ENCODE peak calls at places on chromosomes 3 and 15, in nine cellular contexts. F, G, W, I, N, L, K, A and Q are unnamed samples.

GRCh38 chr15:57752426-57752825 is 45.9 kb downstream of the POLR2M start:
- DNase-seq in F (no peak), G (no peak), W (peak; percentile 8), I (no peak), N (no peak), L (no peak), K (peak; percentile 88), A (no peak), Q (peak; percentile 60)

GRCh38 chr15:38271895-38272294 is 19.3 kb downstream of the SPRED1 start:
- DNase-seq in F (no peak), G (no peak), W (no peak), I (no peak), N (no peak), L (no peak), K (no peak), A (no peak), Q (no peak)

GRCh38 chr3:74756586-74756985 is 142.1 kb upstream of the CNTN3 start:
- DNase-seq in F (no peak), G (no peak), W (no peak), I (no peak), N (no peak), L (no peak), K (no peak), A (no peak), Q (no peak)

GRCh38 chr3:166734734-166735133 is 645.4 kb downstream of the ZBBX start:
- DNase-seq in F (no peak), G (no peak), W (no peak), I (no peak), N (no peak), L (no peak), K (no peak), A (no peak), Q (no peak)

GRCh38 chr3:10365791-10366190 is 44.9 kb upstream of the SEC13 start:
- DNase-seq in F (no peak), G (no peak), W (no peak), I (no peak), N (no peak), L (no peak), K (no peak), A (no peak), Q (no peak)

GRCh38 chr15:57272770-57273357 is 103.4 kb upstream of the CGNL1 start:
- DNase-seq in F (no peak), G (no peak), W (no peak), I (no peak), N (no peak), L (no peak), K (no peak), A (no peak), Q (no peak)

GRCh38 chr15:77859491-77860060 is 217.9 kb downstream of the TBC1D2B start:
- DNase-seq in F (no peak), G (no peak), W (no peak), I (no peak), N (peak; percentile 86), L (no peak), K (peak; percentile 39), A (no peak), Q (no peak)

GRCh38 chr3:147939425-147940196 is 530.4 kb downstream of the ZIC1 start:
- DNase-seq in F (no peak), G (no peak), W (no peak), I (no peak), N (no peak), L (no peak), K (no peak), A (no peak), Q (no peak)

DNA sequence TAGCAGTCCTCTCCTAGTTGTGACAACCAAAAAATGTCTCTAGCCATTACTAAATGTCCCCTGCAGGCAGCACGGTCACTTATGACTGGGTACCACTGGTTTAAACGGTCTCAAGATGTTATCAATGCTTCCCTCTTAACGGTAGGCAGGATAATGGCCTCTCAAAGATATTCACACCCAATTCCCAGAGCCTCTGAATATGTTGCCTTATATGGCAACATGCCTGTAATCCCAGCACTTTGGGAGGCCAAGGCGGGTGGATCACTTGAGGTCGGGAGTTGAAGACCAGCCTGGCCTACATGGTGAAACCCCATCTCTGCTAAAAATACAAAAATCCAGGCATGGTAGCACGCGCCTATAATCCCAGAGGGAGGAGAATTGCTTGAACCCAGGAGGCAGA is 9.4 kb downstream of the MME start:
- DNase-seq in F (no peak), G (no peak), W (no peak), I (no peak), N (no peak), L (no peak), K (no peak), A (no peak), Q (no peak)
- H3K36me3 ChIP-seq in F (no peaks in the 10 kb centered on the region), G (no peaks in the 10 kb centered on the region), W (no peaks in the 10 kb centered on the region), I (peaks cover 10% of the 10 kb centered on the region), N (no peaks in the 10 kb centered on the region), L (no peaks in the 10 kb centered on the region), K (peaks cover 8% of the 10 kb centered on the region), A (peaks cover 5% of the 10 kb centered on the region), Q (no peaks in the 10 kb centered on the region)

DNA sequence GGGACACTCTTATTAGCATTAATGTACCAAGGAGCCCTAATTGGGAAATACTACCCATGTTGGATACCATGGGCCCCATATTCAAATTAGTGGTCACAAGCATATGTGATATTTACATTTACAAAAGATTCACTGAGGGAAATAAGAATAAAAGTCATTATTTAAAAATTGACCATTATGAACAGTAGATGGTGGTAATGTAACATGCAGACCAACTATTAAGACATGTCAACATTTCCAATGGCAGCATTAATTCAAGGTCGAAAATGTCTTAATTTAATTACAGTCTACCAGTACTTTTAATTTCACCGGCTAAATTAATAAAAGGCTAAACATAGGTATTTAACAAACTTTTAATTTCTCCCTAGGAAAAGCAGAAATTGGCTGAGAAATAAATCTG is 26.3 kb downstream of the NEK11 start:
- DNase-seq in F (no peak), G (no peak), W (no peak), I (no peak), N (no peak), L (no peak), K (no peak), A (no peak), Q (no peak)
- TF ChIP-seq CTCF in F (no peak), G (no peak), W (peak; percentile 45), I (peak; percentile 61), N (peak; percentile 18), L (peak; percentile 14), K (peak; percentile 17), A (peak; percentile 22), Q (peak; percentile 15)

GRCh38 chr15:68812069-68812468 is 8.6 kb downstream of the ANP32A start:
- DNase-seq in F (no peak), G (no peak), W (no peak), I (no peak), N (no peak), L (no peak), K (no peak), A (no peak), Q (no peak)

GRCh38 chr15:68815598-68815997 is 5.1 kb downstream of the ANP32A start:
- DNase-seq in F (no peak), G (no peak), W (no peak), I (no peak), N (no peak), L (no peak), K (no peak), A (no peak), Q (no peak)

GRCh38 chr15:68816158-68816557 is 4.5 kb downstream of the ANP32A start:
- DNase-seq in F (no peak), G (no peak), W (no peak), I (no peak), N (no peak), L (no peak), K (no peak), A (no peak), Q (no peak)

GRCh38 chr15:68814596-68814995 is 6.1 kb downstream of the ANP32A start:
- DNase-seq in F (no peak), G (no peak), W (no peak), I (no peak), N (no peak), L (no peak), K (no peak), A (no peak), Q (no peak)

DNA sequence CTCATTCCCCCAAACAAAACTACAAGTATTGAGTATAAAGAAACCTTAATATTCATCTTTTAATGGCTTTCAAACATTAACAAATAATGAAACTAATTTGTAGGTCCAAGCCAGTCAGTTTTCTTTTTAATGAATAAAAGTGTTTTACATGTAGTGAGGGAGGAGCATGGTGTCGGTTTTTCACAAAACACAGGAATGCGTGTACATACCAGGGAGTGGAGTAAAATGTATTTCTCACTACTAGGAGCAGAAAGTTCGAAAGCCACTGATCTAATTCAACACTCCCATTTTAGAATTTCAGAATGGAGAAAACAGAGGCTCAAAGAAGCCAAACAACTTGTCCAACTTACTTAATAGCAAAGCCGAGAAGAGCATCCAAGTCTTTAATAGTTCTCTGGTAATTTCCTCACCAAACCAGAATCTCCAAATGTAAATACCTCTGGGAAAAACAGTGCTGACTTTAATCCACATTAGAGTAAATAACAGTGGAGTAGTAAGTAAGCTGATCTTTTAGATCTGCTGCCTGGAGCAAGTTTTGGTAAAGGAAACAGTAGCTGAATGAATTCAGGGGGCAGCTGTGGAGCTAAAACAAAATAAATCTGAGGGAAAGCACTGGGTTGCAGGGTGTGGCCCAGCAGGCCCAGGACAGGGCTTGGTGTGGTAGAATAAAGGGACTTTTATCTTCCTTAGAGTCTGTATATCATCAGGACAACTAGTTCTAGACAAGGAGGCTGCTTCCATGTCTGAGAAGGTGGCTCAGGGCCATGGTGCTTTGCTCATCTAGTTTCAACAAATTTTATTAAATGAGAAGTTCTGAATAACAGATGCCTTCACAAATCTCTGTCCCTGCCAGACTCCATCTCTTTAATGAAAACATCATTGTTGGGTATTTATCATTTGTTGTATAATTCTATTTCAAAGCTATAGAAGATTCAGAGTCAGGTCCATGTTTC is 7.8 kb downstream of the ANP32A start:
- DNase-seq in F (no peak), G (no peak), W (no peak), I (no peak), N (no peak), L (no peak), K (no peak), A (no peak), Q (no peak)
- H3K36me3 ChIP-seq in F (no peaks in the 10 kb centered on the region), G (no peaks in the 10 kb centered on the region), W (no peaks in the 10 kb centered on the region), I (peaks cover 34% of the 10 kb centered on the region), N (no peaks in the 10 kb centered on the region), L (no peaks in the 10 kb centered on the region), K (no peaks in the 10 kb centered on the region), A (no peaks in the 10 kb centered on the region), Q (no peaks in the 10 kb centered on the region)

GRCh38 chr3:52234516-52235447 is 4.2 kb downstream of the TWF2 start:
- DNase-seq in F (no peak), G (no peak), W (no peak), I (peak; percentile 45), N (no peak), L (no peak), K (no peak), A (peak; percentile 50), Q (no peak)

GRCh38 chr3:52238193-52238760 is 681 bp downstream of the TWF2 start:
- DNase-seq in F (no peak), G (peak; percentile 10), W (peak; percentile 53), I (no peak), N (no peak), L (no peak), K (no peak), A (peak; percentile 12), Q (no peak)

GRCh38 chr3:52237659-52238172 is 1.2 kb downstream of the TWF2 start:
- DNase-seq in F (peak; percentile 43), G (peak; percentile 70), W (peak; percentile 95), I (peak; percentile 89), N (peak; percentile 91), L (peak; percentile 61), K (peak; percentile 91), A (peak; percentile 93), Q (peak; percentile 81)

GRCh38 chr3:52237006-52237658 is 1.8 kb downstream of the TWF2 start:
- DNase-seq in F (no peak), G (no peak), W (no peak), I (no peak), N (no peak), L (no peak), K (no peak), A (no peak), Q (no peak)

DNA sequence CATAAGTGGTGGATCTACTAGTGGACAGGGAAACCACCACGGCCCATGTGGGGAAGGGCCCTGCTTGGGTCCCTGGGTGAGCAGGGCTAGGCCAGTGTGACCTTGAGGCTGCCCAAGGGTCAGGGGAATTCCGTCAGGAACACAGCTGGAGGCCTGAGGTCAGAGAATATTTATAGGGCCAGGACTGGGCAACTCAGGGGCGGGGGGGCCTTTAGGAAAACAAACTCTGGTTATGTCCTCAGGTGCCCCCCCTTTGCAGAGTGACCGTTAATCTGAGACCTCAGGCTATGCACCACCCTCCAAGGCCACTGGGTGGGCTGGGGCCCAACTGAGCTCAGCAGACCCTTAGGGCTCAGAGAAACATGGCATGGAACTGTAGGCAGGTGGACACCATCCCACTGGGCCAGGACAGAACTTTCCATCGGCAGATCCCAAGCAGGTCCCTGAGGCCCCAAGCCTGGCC is 2.5 kb downstream of the TWF2 start:
- DNase-seq in F (no peak), G (no peak), W (no peak), I (peak; percentile 38), N (no peak), L (no peak), K (no peak), A (peak; percentile 27), Q (no peak)
- TF ChIP-seq CTCF in F (no peak), G (no peak), W (no peak), I (no peak), N (no peak), L (no peak), K (no peak), A (peak; percentile 10), Q (no peak)